ENCODE peak calls at places on chromosome 7, in nine cellular contexts. One of them, this sample, is unnamed.

GRCh38 chr7:120806669-120807068 is 51.3 kb downstream of the TSPAN12 start:
- DNase-seq in lung: no peak
- DNase-seq in fibroblast of mammary gland: peak; percentile 45
- DNase-seq in mucosa of descending colon: no peak
- DNase-seq in cardiac muscle cell: peak; percentile 13
- DNase-seq in fibroblast of lung: no peak
- DNase-seq in fibroblast of the aortic adventitia: no peak
- DNase-seq in A549: no peak
- DNase-seq in BE2C: no peak
- DNase-seq in this sample: peak; percentile 25

GRCh38 chr7:137609500-137609899 is 237.3 kb downstream of the DGKI start:
- DNase-seq in BE2C: no peak
- DNase-seq in A549: no peak
- DNase-seq in mucosa of descending colon: no peak
- DNase-seq in lung: no peak
- DNase-seq in fibroblast of mammary gland: no peak
- DNase-seq in fibroblast of lung: no peak
- DNase-seq in fibroblast of the aortic adventitia: peak; percentile 62
- DNase-seq in cardiac muscle cell: peak; percentile 25
- DNase-seq in this sample: peak; percentile 10

GRCh38 chr7:101179117-101179779 is 845 bp downstream of the NAT16 start:
- DNase-seq in mucosa of descending colon: no peak
- DNase-seq in cardiac muscle cell: no peak
- DNase-seq in fibroblast of the aortic adventitia: no peak
- DNase-seq in fibroblast of lung: no peak
- DNase-seq in BE2C: peak; percentile 33
- DNase-seq in lung: no peak
- DNase-seq in A549: no peak
- DNase-seq in fibroblast of mammary gland: no peak
- DNase-seq in this sample: no peak

GRCh38 chr7:87391020-87391701 is 45.7 kb downstream of the CROT start:
- DNase-seq in fibroblast of the aortic adventitia: no peak
- DNase-seq in lung: no peak
- DNase-seq in mucosa of descending colon: no peak
- DNase-seq in fibroblast of lung: no peak
- DNase-seq in fibroblast of mammary gland: no peak
- DNase-seq in A549: no peak
- DNase-seq in BE2C: no peak
- DNase-seq in cardiac muscle cell: no peak
- DNase-seq in this sample: no peak

GRCh38 chr7:107057474-107057833 is 12.9 kb downstream of the PRKAR2B start:
- DNase-seq in BE2C: no peak
- DNase-seq in cardiac muscle cell: no peak
- DNase-seq in fibroblast of lung: no peak
- DNase-seq in fibroblast of mammary gland: no peak
- DNase-seq in A549: no peak
- DNase-seq in fibroblast of the aortic adventitia: no peak
- DNase-seq in lung: no peak
- DNase-seq in mucosa of descending colon: no peak
- DNase-seq in this sample: no peak

GRCh38 chr7:79806161-79806734 is 328.4 kb upstream of the GNAI1 start:
- DNase-seq in lung: no peak
- DNase-seq in mucosa of descending colon: no peak
- DNase-seq in cardiac muscle cell: peak; percentile 57
- DNase-seq in fibroblast of lung: peak; percentile 3
- DNase-seq in BE2C: no peak
- DNase-seq in fibroblast of mammary gland: peak; percentile 46
- DNase-seq in A549: peak; percentile 14
- DNase-seq in fibroblast of the aortic adventitia: peak; percentile 70
- DNase-seq in this sample: peak; percentile 26

GRCh38 chr7:67724955-67725354 is 728.3 kb downstream of the TYW1 start:
- DNase-seq in cardiac muscle cell: no peak
- DNase-seq in lung: no peak
- DNase-seq in fibroblast of mammary gland: no peak
- DNase-seq in BE2C: no peak
- DNase-seq in mucosa of descending colon: no peak
- DNase-seq in A549: no peak
- DNase-seq in fibroblast of the aortic adventitia: no peak
- DNase-seq in fibroblast of lung: no peak
- DNase-seq in this sample: no peak

GRCh38 chr7:131326576-131326975 is 1.1 kb upstream of the MKLN1 start:
- DNase-seq in A549: peak; percentile 48
- DNase-seq in mucosa of descending colon: no peak
- DNase-seq in cardiac muscle cell: no peak
- DNase-seq in fibroblast of mammary gland: no peak
- DNase-seq in fibroblast of the aortic adventitia: no peak
- DNase-seq in lung: no peak
- DNase-seq in BE2C: no peak
- DNase-seq in fibroblast of lung: no peak
- DNase-seq in this sample: no peak

GRCh38 chr7:78770422-78771410 is 682.8 kb downstream of the MAGI2 start:
- DNase-seq in A549: no peak
- DNase-seq in fibroblast of lung: peak; percentile 26
- DNase-seq in BE2C: no peak
- DNase-seq in cardiac muscle cell: no peak
- DNase-seq in mucosa of descending colon: no peak
- DNase-seq in fibroblast of mammary gland: peak; percentile 30
- DNase-seq in fibroblast of the aortic adventitia: peak; percentile 24
- DNase-seq in lung: no peak
- DNase-seq in this sample: peak; percentile 9

GRCh38 chr7:114345494-114345893 is 69.1 kb upstream of the FOXP2 start:
- DNase-seq in fibroblast of mammary gland: peak; percentile 58
- DNase-seq in fibroblast of lung: peak; percentile 83
- DNase-seq in lung: no peak
- DNase-seq in A549: no peak
- DNase-seq in fibroblast of the aortic adventitia: peak; percentile 4
- DNase-seq in cardiac muscle cell: peak; percentile 46
- DNase-seq in mucosa of descending colon: no peak
- DNase-seq in BE2C: no peak
- DNase-seq in this sample: peak; percentile 65

GRCh38 chr7:104791065-104791464 is 222.9 kb upstream of the KMT2E start:
- DNase-seq in A549: peak; percentile 16
- DNase-seq in BE2C: no peak
- DNase-seq in fibroblast of mammary gland: no peak
- DNase-seq in mucosa of descending colon: no peak
- DNase-seq in fibroblast of lung: peak; percentile 45
- DNase-seq in cardiac muscle cell: peak; percentile 13
- DNase-seq in lung: no peak
- DNase-seq in fibroblast of the aortic adventitia: peak; percentile 35
- DNase-seq in this sample: peak; percentile 57

GRCh38 chr7:140654661-140655060 is 14.0 kb upstream of the DENND2A start:
- DNase-seq in mucosa of descending colon: no peak
- DNase-seq in cardiac muscle cell: no peak
- DNase-seq in A549: no peak
- DNase-seq in fibroblast of the aortic adventitia: no peak
- DNase-seq in fibroblast of lung: no peak
- DNase-seq in lung: no peak
- DNase-seq in fibroblast of mammary gland: no peak
- DNase-seq in BE2C: no peak
- DNase-seq in this sample: no peak

GRCh38 chr7:7654964-7655363 is 14.4 kb downstream of the UMAD1 start:
- DNase-seq in fibroblast of the aortic adventitia: no peak
- DNase-seq in BE2C: peak; percentile 48
- DNase-seq in fibroblast of lung: no peak
- DNase-seq in fibroblast of mammary gland: no peak
- DNase-seq in lung: no peak
- DNase-seq in mucosa of descending colon: no peak
- DNase-seq in cardiac muscle cell: peak; percentile 10
- DNase-seq in A549: no peak
- DNase-seq in this sample: no peak

GRCh38 chr7:29289156-29290021 is 94.8 kb downstream of the CHN2 start:
- DNase-seq in A549: no peak
- DNase-seq in BE2C: peak; percentile 62
- DNase-seq in fibroblast of lung: peak; percentile 73
- DNase-seq in cardiac muscle cell: peak; percentile 77
- DNase-seq in mucosa of descending colon: peak; percentile 55
- DNase-seq in fibroblast of mammary gland: peak; percentile 35
- DNase-seq in fibroblast of the aortic adventitia: no peak
- DNase-seq in lung: no peak
- DNase-seq in this sample: peak; percentile 51

GRCh38 chr7:92698237-92698841 is 108.1 kb upstream of the FAM133B start:
- DNase-seq in A549: peak; percentile 59
- DNase-seq in fibroblast of the aortic adventitia: peak; percentile 94
- DNase-seq in BE2C: peak; percentile 67
- DNase-seq in lung: no peak
- DNase-seq in fibroblast of mammary gland: peak; percentile 77
- DNase-seq in cardiac muscle cell: peak; percentile 97
- DNase-seq in fibroblast of lung: peak; percentile 98
- DNase-seq in mucosa of descending colon: no peak
- DNase-seq in this sample: peak; percentile 96

GRCh38 chr7:10022957-10023356 is 950.7 kb upstream of the PHF14 start:
- DNase-seq in fibroblast of the aortic adventitia: no peak
- DNase-seq in A549: no peak
- DNase-seq in fibroblast of lung: peak; percentile 11
- DNase-seq in fibroblast of mammary gland: no peak
- DNase-seq in BE2C: peak; percentile 70
- DNase-seq in lung: no peak
- DNase-seq in mucosa of descending colon: no peak
- DNase-seq in cardiac muscle cell: no peak
- DNase-seq in this sample: peak; percentile 1

GRCh38 chr7:115145512-115145911 is 223.6 kb downstream of the MDFIC start:
- DNase-seq in fibroblast of lung: peak; percentile 13
- DNase-seq in fibroblast of the aortic adventitia: peak; percentile 91
- DNase-seq in BE2C: no peak
- DNase-seq in lung: no peak
- DNase-seq in mucosa of descending colon: no peak
- DNase-seq in A549: no peak
- DNase-seq in cardiac muscle cell: peak; percentile 83
- DNase-seq in fibroblast of mammary gland: peak; percentile 91
- DNase-seq in this sample: no peak

GRCh38 chr7:48274662-48275061 is 103.4 kb downstream of the ABCA13 start:
- DNase-seq in lung: no peak
- DNase-seq in BE2C: no peak
- DNase-seq in fibroblast of the aortic adventitia: peak; percentile 23
- DNase-seq in fibroblast of lung: peak; percentile 82
- DNase-seq in cardiac muscle cell: peak; percentile 57
- DNase-seq in mucosa of descending colon: no peak
- DNase-seq in A549: no peak
- DNase-seq in fibroblast of mammary gland: no peak
- DNase-seq in this sample: peak; percentile 49

GRCh38 chr7:131667699-131668098 is 111.3 kb upstream of the PODXL start:
- DNase-seq in fibroblast of lung: no peak
- DNase-seq in fibroblast of mammary gland: no peak
- DNase-seq in lung: no peak
- DNase-seq in A549: no peak
- DNase-seq in mucosa of descending colon: no peak
- DNase-seq in cardiac muscle cell: no peak
- DNase-seq in fibroblast of the aortic adventitia: no peak
- DNase-seq in BE2C: no peak
- DNase-seq in this sample: no peak

DNA sequence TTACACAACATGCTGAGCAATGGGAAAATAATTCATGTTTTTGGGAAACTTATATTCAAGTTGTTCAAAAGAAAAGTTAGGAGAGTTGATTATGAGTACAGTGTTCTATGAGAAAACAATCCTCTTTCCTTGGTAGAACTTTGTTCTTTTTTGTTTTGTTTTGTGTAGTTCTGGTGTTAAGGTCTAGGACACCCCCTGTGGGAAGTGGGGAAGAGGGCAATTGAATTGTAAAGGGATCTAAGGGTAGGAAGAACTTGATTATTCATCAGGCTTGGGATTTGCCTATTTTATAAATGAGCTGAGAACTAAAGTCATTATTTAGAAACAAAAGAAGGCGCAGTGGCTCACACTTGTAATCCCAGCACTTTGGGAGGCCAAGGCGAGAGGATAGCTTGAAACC is 25.9 kb upstream of the CDK13 start:
- DNase-seq in mucosa of descending colon: no peak
- DNase-seq in fibroblast of the aortic adventitia: no peak
- DNase-seq in cardiac muscle cell: no peak
- DNase-seq in fibroblast of lung: no peak
- DNase-seq in A549: no peak
- DNase-seq in BE2C: no peak
- DNase-seq in fibroblast of mammary gland: no peak
- DNase-seq in lung: no peak
- DNase-seq in this sample: no peak
- TF ChIP-seq CTCF in mucosa of descending colon: no peak
- TF ChIP-seq CTCF in fibroblast of the aortic adventitia: no peak
- TF ChIP-seq CTCF in cardiac muscle cell: no peak
- TF ChIP-seq CTCF in fibroblast of lung: no peak
- TF ChIP-seq CTCF in A549: no peak
- TF ChIP-seq CTCF in BE2C: no peak
- TF ChIP-seq CTCF in fibroblast of mammary gland: no peak
- TF ChIP-seq CTCF in lung: no peak
- TF ChIP-seq CTCF in this sample: no peak

GRCh38 chr7:21299766-21300165 is 128.1 kb upstream of the SP4 start:
- DNase-seq in BE2C: no peak
- DNase-seq in A549: no peak
- DNase-seq in lung: no peak
- DNase-seq in mucosa of descending colon: no peak
- DNase-seq in fibroblast of mammary gland: no peak
- DNase-seq in cardiac muscle cell: no peak
- DNase-seq in fibroblast of lung: no peak
- DNase-seq in fibroblast of the aortic adventitia: no peak
- DNase-seq in this sample: no peak

GRCh38 chr7:21305455-21306235 is 122.2 kb upstream of the SP4 start:
- DNase-seq in A549: no peak
- DNase-seq in fibroblast of lung: no peak
- DNase-seq in BE2C: no peak
- DNase-seq in cardiac muscle cell: no peak
- DNase-seq in lung: no peak
- DNase-seq in mucosa of descending colon: no peak
- DNase-seq in fibroblast of the aortic adventitia: no peak
- DNase-seq in fibroblast of mammary gland: no peak
- DNase-seq in this sample: no peak

GRCh38 chr7:21304836-21305235 is 123.0 kb upstream of the SP4 start:
- DNase-seq in mucosa of descending colon: no peak
- DNase-seq in BE2C: no peak
- DNase-seq in cardiac muscle cell: no peak
- DNase-seq in A549: no peak
- DNase-seq in fibroblast of mammary gland: no peak
- DNase-seq in fibroblast of lung: no peak
- DNase-seq in lung: no peak
- DNase-seq in fibroblast of the aortic adventitia: no peak
- DNase-seq in this sample: no peak

GRCh38 chr7:21300692-21301091 is 127.2 kb upstream of the SP4 start:
- DNase-seq in A549: peak; percentile 2
- DNase-seq in BE2C: peak; percentile 9
- DNase-seq in lung: no peak
- DNase-seq in fibroblast of lung: no peak
- DNase-seq in fibroblast of mammary gland: no peak
- DNase-seq in cardiac muscle cell: no peak
- DNase-seq in fibroblast of the aortic adventitia: no peak
- DNase-seq in mucosa of descending colon: no peak
- DNase-seq in this sample: no peak
- TF ChIP-seq CTCF in A549: no peak
- TF ChIP-seq CTCF in BE2C: peak; percentile 46
- TF ChIP-seq CTCF in lung: no peak
- TF ChIP-seq CTCF in fibroblast of lung: no peak
- TF ChIP-seq CTCF in fibroblast of mammary gland: no peak
- TF ChIP-seq CTCF in cardiac muscle cell: no peak
- TF ChIP-seq CTCF in fibroblast of the aortic adventitia: no peak
- TF ChIP-seq CTCF in mucosa of descending colon: no peak
- TF ChIP-seq CTCF in this sample: no peak

GRCh38 chr7:20834656-20835055 is 48.0 kb upstream of the SP8 start:
- DNase-seq in fibroblast of the aortic adventitia: no peak
- DNase-seq in BE2C: no peak
- DNase-seq in lung: no peak
- DNase-seq in fibroblast of lung: no peak
- DNase-seq in fibroblast of mammary gland: no peak
- DNase-seq in cardiac muscle cell: no peak
- DNase-seq in mucosa of descending colon: no peak
- DNase-seq in A549: no peak
- DNase-seq in this sample: no peak
- TF ChIP-seq CTCF in fibroblast of the aortic adventitia: no peak
- TF ChIP-seq CTCF in BE2C: no peak
- TF ChIP-seq CTCF in lung: no peak
- TF ChIP-seq CTCF in fibroblast of lung: no peak
- TF ChIP-seq CTCF in fibroblast of mammary gland: peak; percentile 8
- TF ChIP-seq CTCF in cardiac muscle cell: no peak
- TF ChIP-seq CTCF in mucosa of descending colon: no peak
- TF ChIP-seq CTCF in A549: no peak
- TF ChIP-seq CTCF in this sample: no peak

GRCh38 chr7:42492895-42493294 is 255.9 kb upstream of the GLI3 start:
- DNase-seq in BE2C: no peak
- DNase-seq in A549: no peak
- DNase-seq in fibroblast of mammary gland: no peak
- DNase-seq in lung: no peak
- DNase-seq in fibroblast of the aortic adventitia: peak; percentile 3
- DNase-seq in mucosa of descending colon: no peak
- DNase-seq in fibroblast of lung: peak; percentile 3
- DNase-seq in cardiac muscle cell: peak; percentile 9
- DNase-seq in this sample: no peak
- TF ChIP-seq CTCF in BE2C: no peak
- TF ChIP-seq CTCF in A549: no peak
- TF ChIP-seq CTCF in fibroblast of mammary gland: no peak
- TF ChIP-seq CTCF in lung: no peak
- TF ChIP-seq CTCF in fibroblast of the aortic adventitia: no peak
- TF ChIP-seq CTCF in mucosa of descending colon: no peak
- TF ChIP-seq CTCF in fibroblast of lung: no peak
- TF ChIP-seq CTCF in cardiac muscle cell: no peak
- TF ChIP-seq CTCF in this sample: no peak

This sample was measured in astrocyte of the spinal cord.